ENCODE peak calls at places on chromosomes 13 and 19, in ten cellular contexts. Z is upper lobe of left lung, N is HL-60, Y is HCT116, O is sigmoid colon, X is stomach, L is spleen, T is transverse colon, A is GM12892, R is Panc1. E is an unnamed sample.

GRCh38 chr13:74443623-74444022 is 309.4 kb upstream of the KLF12 start:
- DNase-seq in Z (no peak), N (no peak), Y (no peak), O (no peak), X (no peak), L (no peak), T (no peak), A (no peak), R (no peak), E (no peak)

GRCh38 chr13:73235385-73235784 is 176.6 kb downstream of the KLF5 start:
- DNase-seq in Z (no peak), N (no peak), Y (no peak), O (no peak), X (no peak), L (no peak), T (no peak), A (no peak), R (no peak), E (no peak)

GRCh38 chr13:34412817-34413365 is 529.2 kb upstream of the NBEA start:
- DNase-seq in Z (no peak), N (peak), Y (no peak), O (no peak), X (no peak), L (no peak), T (no peak), A (no peak), R (no peak), E (no peak)

GRCh38 chr19:7763696-7764095 is 653 bp downstream of the CLEC4M start:
- DNase-seq in Z (no peak), N (no peak), Y (no peak), O (no peak), X (no peak), L (no peak), T (no peak), A (no peak), R (no peak), E (no peak)

GRCh38 chr13:76936736-76937135 is 11.6 kb upstream of the ACOD1 start:
- DNase-seq in Z (no peak), N (peak), Y (no peak), O (no peak), X (no peak), L (no peak), T (no peak), A (no peak), R (no peak), E (no peak)

GRCh38 chr19:18233224-18233825 is 7.1 kb upstream of the PDE4C start:
- DNase-seq in Z (peak), N (peak), Y (no peak), O (no peak), X (peak), L (no peak), T (peak), A (peak), R (no peak), E (no peak)

GRCh38 chr13:57631607-57632275 is at the start of gene PCDH17:
- DNase-seq in Z (no peak), N (no peak), Y (no peak), O (no peak), X (peak), L (peak), T (peak), A (no peak), R (no peak), E (no peak)

GRCh38 chr13:112880976-112881540 is 88.0 kb upstream of the MCF2L start:
- DNase-seq in Z (peak), N (no peak), Y (no peak), O (no peak), X (no peak), L (peak), T (no peak), A (no peak), R (no peak), E (no peak)

GRCh38 chr19:8513687-8514504 is at the start of gene ZNF414:
- DNase-seq in Z (peak), N (peak), Y (peak), O (peak), X (peak), L (peak), T (peak), A (peak), R (peak), E (no peak)

GRCh38 chr13:92719868-92720267 is 506.7 kb upstream of the GPC6 start:
- DNase-seq in Z (no peak), N (no peak), Y (no peak), O (no peak), X (no peak), L (no peak), T (no peak), A (no peak), R (no peak), E (no peak)

GRCh38 chr19:2477732-2478191 is 1.8 kb downstream of the GADD45B start:
- DNase-seq in Z (peak), N (peak), Y (no peak), O (peak), X (no peak), L (peak), T (peak), A (no peak), R (no peak), E (no peak)

GRCh38 chr13:80551650-80552497 is 210.9 kb upstream of the SPRY2 start:
- DNase-seq in Z (no peak), N (no peak), Y (no peak), O (no peak), X (no peak), L (no peak), T (no peak), A (no peak), R (no peak), E (no peak)

GRCh38 chr19:21508198-21508597 is 2.8 kb downstream of the ZNF429 start:
- DNase-seq in Z (no peak), N (no peak), Y (no peak), O (no peak), X (no peak), L (no peak), T (no peak), A (no peak), R (no peak), E (no peak)

GRCh38 chr13:60838581-60838980 is 441.6 kb downstream of the TDRD3 start:
- DNase-seq in Z (no peak), N (peak), Y (no peak), O (no peak), X (no peak), L (no peak), T (no peak), A (no peak), R (no peak), E (no peak)

GRCh38 chr19:2253106-2254051 is 2.8 kb downstream of the JSRP1 start:
- DNase-seq in Z (no peak), N (peak), Y (no peak), O (no peak), X (no peak), L (peak), T (no peak), A (no peak), R (no peak), E (no peak)

GRCh38 chr19:29690842-29691241 is 24.2 kb downstream of the C19orf12 start:
- DNase-seq in Z (no peak), N (peak), Y (peak), O (no peak), X (no peak), L (peak), T (no peak), A (no peak), R (no peak), E (no peak)

GRCh38 chr19:33302974-33303790 is 848 bp upstream of the CEBPA start:
- DNase-seq in Z (peak), N (peak), Y (no peak), O (peak), X (peak), L (peak), T (peak), A (no peak), R (no peak), E (no peak)

GRCh38 chr13:92390217-92390616 is 836.4 kb upstream of the GPC6 start:
- DNase-seq in Z (no peak), N (no peak), Y (no peak), O (no peak), X (no peak), L (no peak), T (no peak), A (no peak), R (no peak), E (no peak)

GRCh38 chr19:54420383-54421168 is 5.3 kb downstream of the TTYH1 start:
- DNase-seq in Z (no peak), N (no peak), Y (no peak), O (peak), X (no peak), L (no peak), T (no peak), A (no peak), R (no peak), E (no peak)

GRCh38 chr13:25731511-25731910 is 320.3 kb downstream of the SHISA2 start:
- DNase-seq in Z (no peak), N (no peak), Y (no peak), O (no peak), X (no peak), L (no peak), T (no peak), A (no peak), R (no peak), E (no peak)

GRCh38 chr13:66329988-66330429 is 900.1 kb downstream of the PCDH9 start:
- DNase-seq in Z (no peak), N (no peak), Y (no peak), O (no peak), X (no peak), L (no peak), T (no peak), A (no peak), R (no peak), E (no peak)

GRCh38 chr13:70108276-70108845 is at the start of gene KLHL1:
- DNase-seq in Z (no peak), N (no peak), Y (no peak), O (no peak), X (no peak), L (no peak), T (no peak), A (no peak), R (no peak), E (no peak)

GRCh38 chr19:861756-862528 is 2.5 kb downstream of the CFD start:
- DNase-seq in Z (peak), N (peak), Y (peak), O (no peak), X (no peak), L (peak), T (peak), A (peak), R (no peak), E (no peak)

GRCh38 chr19:35856546-35857149 is at the start of gene KIRREL2:
- DNase-seq in Z (no peak), N (no peak), Y (no peak), O (no peak), X (no peak), L (peak), T (no peak), A (no peak), R (no peak), E (no peak)

GRCh38 chr19:29389495-29389894 is 136.3 kb upstream of the VSTM2B start:
- DNase-seq in Z (no peak), N (no peak), Y (no peak), O (no peak), X (no peak), L (no peak), T (no peak), A (no peak), R (no peak), E (no peak)

GRCh38 chr13:78881746-78882145 is 222.8 kb upstream of the OBI1 start:
- DNase-seq in Z (no peak), N (no peak), Y (no peak), O (no peak), X (no peak), L (no peak), T (no peak), A (no peak), R (no peak), E (no peak)

GRCh38 chr19:33441277-33441699 is 67.8 kb downstream of the CEBPG start:
- DNase-seq in Z (no peak), N (no peak), Y (no peak), O (peak), X (no peak), L (peak), T (no peak), A (no peak), R (no peak), E (no peak)

GRCh38 chr19:17938092-17938845 is 5.5 kb downstream of the CCDC124 start:
- DNase-seq in Z (peak), N (peak), Y (peak), O (peak), X (peak), L (peak), T (peak), A (peak), R (peak), E (no peak)

GRCh38 chr19:12754465-12755196 is 3.0 kb downstream of the BEST2 start:
- DNase-seq in Z (no peak), N (no peak), Y (no peak), O (no peak), X (no peak), L (no peak), T (no peak), A (no peak), R (no peak), E (no peak)

GRCh38 chr19:35318679-35319448 is 10.1 kb upstream of the CD22 start:
- DNase-seq in Z (peak), N (peak), Y (peak), O (peak), X (peak), L (peak), T (peak), A (peak), R (peak), E (no peak)

GRCh38 chr19:44908836-44909201 is 3.2 kb downstream of the APOE start:
- DNase-seq in Z (no peak), N (no peak), Y (no peak), O (no peak), X (no peak), L (no peak), T (no peak), A (no peak), R (no peak), E (no peak)

GRCh38 chr13:33092422-33092987 is 76.3 kb downstream of the KL start:
- DNase-seq in Z (no peak), N (no peak), Y (no peak), O (no peak), X (no peak), L (no peak), T (no peak), A (no peak), R (no peak), E (no peak)

GRCh38 chr19:13339869-13340268 is 166.4 kb downstream of the CACNA1A start:
- DNase-seq in Z (no peak), N (no peak), Y (no peak), O (no peak), X (no peak), L (no peak), T (no peak), A (no peak), R (no peak), E (no peak)

GRCh38 chr19:34416021-34416545 is 11.9 kb downstream of the PDCD2L start:
- DNase-seq in Z (no peak), N (no peak), Y (no peak), O (no peak), X (no peak), L (peak), T (no peak), A (no peak), R (no peak), E (no peak)

GRCh38 chr13:97359181-97360057 is 74.5 kb upstream of the RAP2A start:
- DNase-seq in Z (peak), N (peak), Y (peak), O (peak), X (peak), L (no peak), T (peak), A (no peak), R (no peak), E (peak)

GRCh38 chr13:102774596-102775375 is 1.2 kb upstream of the TEX30 start:
- DNase-seq in Z (no peak), N (peak), Y (no peak), O (no peak), X (no peak), L (no peak), T (no peak), A (no peak), R (no peak), E (no peak)

GRCh38 chr13:106354961-106355360 is 180.5 kb downstream of the EFNB2 start:
- DNase-seq in Z (no peak), N (no peak), Y (no peak), O (no peak), X (no peak), L (no peak), T (peak), A (no peak), R (no peak), E (no peak)

GRCh38 chr13:29545988-29546387 is 49.5 kb downstream of the SLC7A1 start:
- DNase-seq in Z (no peak), N (no peak), Y (no peak), O (no peak), X (no peak), L (no peak), T (no peak), A (no peak), R (no peak), E (no peak)

DNA sequence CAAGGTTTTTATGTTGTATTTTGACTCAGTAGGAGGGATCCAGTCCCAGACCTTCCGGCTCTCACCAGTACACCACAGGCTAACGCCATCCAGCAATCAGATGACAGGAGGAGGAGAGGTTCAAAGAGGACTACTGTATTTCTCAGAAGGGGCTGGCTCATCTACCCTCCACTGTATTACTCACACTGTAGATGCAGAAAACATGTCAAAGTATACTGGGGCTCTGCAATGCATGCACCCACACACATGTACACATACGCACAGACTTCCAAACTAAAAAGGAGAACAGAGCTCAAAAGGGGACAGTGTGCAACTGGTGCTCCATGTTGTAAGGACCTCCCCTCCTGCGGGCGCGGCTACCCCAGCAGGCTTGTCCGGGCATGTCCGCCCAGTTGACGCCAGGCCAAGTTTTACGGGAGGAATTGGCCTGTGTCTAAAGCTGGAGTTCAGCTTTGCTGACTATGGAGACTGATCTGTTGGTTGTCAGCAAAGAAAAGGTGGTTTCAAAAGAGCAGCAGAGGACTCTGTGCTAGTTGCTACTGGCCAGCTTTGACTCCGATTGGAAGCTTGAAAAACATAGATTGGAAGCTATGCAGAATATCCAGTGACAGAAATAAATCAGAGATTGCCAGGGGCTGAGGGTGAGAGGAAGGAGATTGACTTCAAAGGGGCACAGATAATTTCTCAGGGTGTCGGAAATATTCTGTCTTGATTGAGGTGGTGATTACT is 314.2 kb downstream of the DLEU7 start:
- DNase-seq in Z (peak), N (no peak), Y (peak), O (peak), X (peak), L (peak), T (peak), A (no peak), R (no peak), E (no peak)
- TF ChIP-seq POLR2AphosphoS5 in Z (peak), N (no peak), Y (peak), O (no peak), X (no peak), L (no peak), T (no peak), A (no peak), R (no peak), E (no peak)

GRCh38 chr19:38647966-38648788 is 728 bp downstream of the ACTN4 start:
- DNase-seq in Z (no peak), N (no peak), Y (no peak), O (no peak), X (no peak), L (no peak), T (no peak), A (no peak), R (no peak), E (no peak)

GRCh38 chr19:38648789-38649304 is 1.4 kb downstream of the ACTN4 start:
- DNase-seq in Z (no peak), N (no peak), Y (no peak), O (no peak), X (no peak), L (no peak), T (no peak), A (no peak), R (no peak), E (no peak)

GRCh38 chr19:38650911-38651584 is 3.6 kb downstream of the ACTN4 start:
- DNase-seq in Z (peak), N (peak), Y (no peak), O (peak), X (no peak), L (no peak), T (no peak), A (no peak), R (peak), E (no peak)

GRCh38 chr19:38650180-38650775 is 2.8 kb downstream of the ACTN4 start:
- DNase-seq in Z (no peak), N (no peak), Y (no peak), O (no peak), X (peak), L (no peak), T (peak), A (no peak), R (no peak), E (no peak)

DNA sequence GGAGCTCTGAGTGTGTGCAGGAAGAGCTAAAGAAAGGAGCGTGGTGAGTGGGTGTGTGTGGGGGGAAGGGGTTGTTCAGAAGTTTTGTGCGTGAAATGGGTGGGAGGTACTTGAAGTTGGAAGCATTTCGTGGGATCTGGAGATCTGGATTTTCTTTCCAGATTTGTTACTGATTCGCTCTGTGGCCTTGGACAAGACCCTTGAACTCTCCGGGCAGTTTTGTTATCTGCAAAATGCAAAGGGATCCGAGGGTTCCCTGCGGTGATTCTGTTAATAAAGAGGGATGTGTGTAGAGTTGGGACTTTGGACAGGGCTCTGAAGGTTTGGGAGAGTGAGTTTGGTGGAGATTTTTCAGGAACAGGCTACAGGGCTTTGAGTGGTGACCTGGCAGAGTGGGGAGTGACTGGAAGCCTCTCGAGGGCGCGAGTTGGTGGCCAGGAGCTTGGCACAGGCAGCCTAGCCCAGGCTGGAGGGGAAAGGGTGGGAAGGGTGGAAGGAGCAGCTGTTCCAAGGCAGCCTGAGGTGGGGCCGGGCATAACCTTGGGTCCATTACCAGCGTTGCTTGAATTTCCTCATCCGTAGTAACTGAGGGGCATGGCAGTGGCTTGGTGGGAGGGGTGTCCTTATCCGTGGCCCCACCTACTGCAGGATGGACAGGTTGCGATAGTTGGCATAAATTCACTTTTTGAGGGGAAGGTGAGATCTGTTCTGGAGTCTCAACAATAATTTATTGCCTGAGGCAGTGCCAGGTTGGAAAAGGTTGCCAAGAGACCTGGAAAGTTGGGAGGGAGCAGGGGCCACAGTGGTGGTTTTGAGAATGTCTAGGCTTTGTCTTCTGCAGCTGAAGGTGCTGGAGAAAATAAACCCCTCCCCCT is 2.1 kb downstream of the ACTN4 start:
- DNase-seq in Z (peak), N (peak), Y (no peak), O (no peak), X (peak), L (peak), T (peak), A (no peak), R (no peak), E (no peak)
- TF ChIP-seq POLR2AphosphoS5 in Z (peak), N (no peak), Y (no peak), O (no peak), X (peak), L (peak), T (peak), A (no peak), R (no peak), E (no peak)

GRCh38 chr13:110431851-110432294 is 124.8 kb downstream of the COL4A2 start:
- DNase-seq in Z (no peak), N (no peak), Y (no peak), O (no peak), X (no peak), L (no peak), T (no peak), A (no peak), R (no peak), E (no peak)

GRCh38 chr13:110431425-110431824 is 124.3 kb downstream of the COL4A2 start:
- DNase-seq in Z (no peak), N (no peak), Y (no peak), O (no peak), X (no peak), L (no peak), T (no peak), A (no peak), R (no peak), E (no peak)

GRCh38 chr13:110432522-110432921 is 125.4 kb downstream of the COL4A2 start:
- DNase-seq in Z (no peak), N (no peak), Y (no peak), O (no peak), X (no peak), L (no peak), T (no peak), A (no peak), R (no peak), E (no peak)

GRCh38 chr13:110434629-110435028 is 126.9 kb downstream of the RAB20 start:
- DNase-seq in Z (no peak), N (no peak), Y (no peak), O (no peak), X (no peak), L (no peak), T (no peak), A (no peak), R (no peak), E (no peak)

GRCh38 chr13:110433014-110433413 is 125.9 kb downstream of the COL4A2 start:
- DNase-seq in Z (no peak), N (no peak), Y (no peak), O (peak), X (no peak), L (no peak), T (no peak), A (no peak), R (no peak), E (no peak)
- TF ChIP-seq POLR2AphosphoS5 in Z (peak), N (no peak), Y (no peak), O (no peak), X (no peak), L (peak), T (no peak), A (no peak), R (no peak), E (no peak)

GRCh38 chr19:51726049-51726448 is 2.3 kb upstream of the HAS1 start:
- DNase-seq in Z (no peak), N (no peak), Y (no peak), O (peak), X (no peak), L (no peak), T (peak), A (no peak), R (no peak), E (no peak)
- TF ChIP-seq POLR2AphosphoS5 in Z (no peak), N (no peak), Y (no peak), O (no peak), X (no peak), L (no peak), T (no peak), A (no peak), R (no peak), E (no peak)

E was measured in SK-N-MC.